ENCODE peak calls at places on chromosomes 7 and 10, in four cellular contexts. V, B, F and S are unnamed samples.

GRCh38 chr7:92586403-92586802 is 3.8 kb downstream of the FAM133B start:
- DNase-seq in V (no peak), B (no peak), F (no peak), S (no peak)

GRCh38 chr7:36661135-36661840 is 63.0 kb downstream of the AOAH start:
- DNase-seq in V (no peak), B (no peak), F (no peak), S (no peak)

GRCh38 chr10:49735161-49735560 is 27.0 kb downstream of the OGDHL start:
- DNase-seq in V (no peak), B (no peak), F (no peak), S (no peak)

GRCh38 chr10:61029411-61029810 is 85.4 kb upstream of the RHOBTB1 start:
- DNase-seq in V (no peak), B (no peak), F (no peak), S (no peak)

GRCh38 chr10:127735156-127735555 is 1.8 kb upstream of the FOXI2 start:
- DNase-seq in V (no peak), B (no peak), F (no peak), S (no peak)

GRCh38 chr10:36771725-36772124 is 353.7 kb upstream of the ANKRD30A start:
- DNase-seq in V (no peak), B (no peak), F (no peak), S (no peak)

GRCh38 chr7:46755120-46756034 is 826.5 kb downstream of the TNS3 start:
- DNase-seq in V (no peak), B (no peak), F (no peak), S (no peak)

GRCh38 chr10:33921970-33922605 is 587.6 kb upstream of the NRP1 start:
- DNase-seq in V (no peak), B (no peak), F (no peak), S (no peak)

GRCh38 chr10:9227679-9228365 is 1173.3 kb downstream of the GATA3 start:
- DNase-seq in V (no peak), B (no peak), F (no peak), S (no peak)

GRCh38 chr10:118594392-118595063 is 920 bp downstream of the PRLHR start:
- DNase-seq in V (no peak), B (no peak), F (no peak), S (peak)

GRCh38 chr7:55405856-55406541 is 40.9 kb downstream of the LANCL2 start:
- DNase-seq in V (no peak), B (no peak), F (no peak), S (no peak)

GRCh38 chr10:107264742-107265141 is 100.2 kb upstream of the SORCS1 start:
- DNase-seq in V (no peak), B (no peak), F (no peak), S (no peak)

GRCh38 chr10:6062101-6062771 is at the start of gene IL2RA:
- DNase-seq in V (no peak), B (peak), F (no peak), S (no peak)

GRCh38 chr7:133961724-133962123 is 165.4 kb upstream of the LRGUK start:
- DNase-seq in V (no peak), B (no peak), F (no peak), S (no peak)

GRCh38 chr7:2876031-2876862 is 32.1 kb upstream of the GNA12 start:
- DNase-seq in V (peak), B (no peak), F (no peak), S (no peak)

GRCh38 chr10:24723386-24723787 is 300 bp downstream of the ARHGAP21 start:
- DNase-seq in V (no peak), B (peak), F (peak), S (no peak)

GRCh38 chr10:3532644-3533043 is 252.4 kb downstream of the KLF6 start:
- DNase-seq in V (no peak), B (no peak), F (no peak), S (no peak)

GRCh38 chr7:94451276-94451675 is 56.6 kb downstream of the COL1A2 start:
- DNase-seq in V (no peak), B (no peak), F (no peak), S (no peak)

GRCh38 chr10:19505320-19506092 is 310.7 kb upstream of the PLXDC2 start:
- DNase-seq in V (no peak), B (no peak), F (no peak), S (no peak)
- TF ChIP-seq CTCF in V (no peak), B (no peak), F (no peak), S (no peak)

GRCh38 chr10:82150123-82150900 is 275.3 kb downstream of the NRG3 start:
- DNase-seq in V (no peak), B (peak), F (peak), S (peak)
- TF ChIP-seq CTCF in V (peak), B (peak), F (peak), S (no peak)

GRCh38 chr7:150753826-150754603 is 16.8 kb downstream of the GIMAP5 start:
- DNase-seq in V (no peak), B (peak), F (peak), S (peak)

GRCh38 chr7:150753239-150753638 is 16.0 kb downstream of the GIMAP5 start:
- DNase-seq in V (no peak), B (no peak), F (no peak), S (no peak)

GRCh38 chr7:150748402-150748801 is 11.2 kb downstream of the GIMAP5 start:
- DNase-seq in V (no peak), B (no peak), F (no peak), S (no peak)

GRCh38 chr7:150754950-150755349 is 17.7 kb downstream of the GIMAP5 start:
- DNase-seq in V (no peak), B (no peak), F (no peak), S (no peak)

GRCh38 chr7:150751702-150752101 is 14.5 kb downstream of the GIMAP5 start:
- DNase-seq in V (no peak), B (no peak), F (no peak), S (no peak)
- TF ChIP-seq CTCF in V (no peak), B (no peak), F (no peak), S (no peak)

DNA sequence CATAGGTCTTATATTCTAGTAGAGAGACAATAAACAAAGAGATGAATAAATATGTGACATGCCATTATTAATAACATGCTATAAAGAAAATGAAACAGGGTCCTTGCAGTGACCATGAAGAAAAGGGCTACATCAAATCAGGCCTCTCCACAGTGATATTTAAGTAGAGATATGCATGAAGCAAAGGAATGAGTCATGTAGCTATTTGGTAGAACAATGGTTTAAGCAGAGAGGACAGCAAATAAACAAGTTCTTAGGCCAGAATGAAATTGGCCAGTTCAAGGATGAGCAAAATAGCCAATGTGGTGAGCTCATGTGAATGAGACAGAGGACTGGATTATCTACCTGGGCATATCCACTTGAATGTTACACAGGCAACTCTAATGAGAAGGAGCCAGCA is 172.2 kb upstream of the FERD3L start:
- DNase-seq in V (no peak), B (no peak), F (no peak), S (no peak)
- TF ChIP-seq CTCF in V (no peak), B (no peak), F (no peak), S (no peak)

DNA sequence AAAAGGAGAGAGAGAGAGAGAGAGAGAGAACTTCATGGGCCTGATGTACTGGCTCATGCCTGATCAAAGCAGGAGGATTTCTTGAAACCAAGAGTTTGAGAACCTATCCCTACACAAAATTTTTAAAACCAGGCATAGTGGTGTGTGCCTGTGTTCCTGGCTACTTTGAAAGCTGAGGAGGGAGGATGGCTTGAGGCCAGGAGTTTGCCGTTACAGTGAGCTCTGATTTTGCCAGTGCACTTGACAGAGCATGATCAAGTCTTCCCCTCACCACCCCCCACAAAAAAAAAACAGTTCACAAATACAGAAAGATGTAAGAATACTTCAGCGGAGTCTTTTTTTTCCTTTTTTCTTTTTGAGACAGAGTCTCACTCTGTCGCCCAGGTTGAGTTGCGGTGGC is 52.1 kb upstream of the CCAR1 start:
- DNase-seq in V (no peak), B (no peak), F (no peak), S (no peak)
- TF ChIP-seq CTCF in V (no peak), B (no peak), F (no peak), S (no peak)

GRCh38 chr7:53904355-53904754 is 637.8 kb upstream of the VSTM2A start:
- DNase-seq in V (no peak), B (no peak), F (no peak), S (no peak)

GRCh38 chr7:53900856-53901528 is 641.2 kb upstream of the VSTM2A start:
- DNase-seq in V (no peak), B (no peak), F (no peak), S (no peak)
- TF ChIP-seq CTCF in V (no peak), B (peak), F (no peak), S (no peak)

GRCh38 chr10:79628988-79629954 is 18.5 kb downstream of the SFTPA1 start:
- DNase-seq in V (no peak), B (no peak), F (no peak), S (no peak)
- TF ChIP-seq CTCF in V (no peak), B (no peak), F (no peak), S (no peak)